ENCODE peak calls at places on chromosomes 4 and X, in six cellular contexts. I, J, W, Y, N and M are unnamed samples.

GRCh38 chr4:119894650-119895208 is 171.9 kb downstream of the MAD2L1 start:
- DNase-seq in J (no peak), Y (no peak), N (no peak), W (no peak), I (no peak), M (no peak)

GRCh38 chr4:98482847-98483806 is 175.3 kb downstream of the TSPAN5 start:
- DNase-seq in I (peak), Y (no peak), J (no peak), N (peak), W (no peak), M (peak)

GRCh38 chr4:145898926-145899531 is 39.6 kb downstream of the ZNF827 start:
- DNase-seq in I (no peak), W (no peak), N (no peak), J (no peak), Y (no peak), M (no peak)

GRCh38 chr4:89773793-89774192 is 63.2 kb downstream of the SNCA start:
- DNase-seq in N (no peak), I (no peak), J (no peak), Y (no peak), W (no peak), M (no peak)

GRCh38 chr4:186134254-186134653 is 29.8 kb downstream of the FAM149A start:
- DNase-seq in N (no peak), Y (no peak), W (no peak), J (no peak), I (no peak), M (no peak)

GRCh38 chrX:97027384-97027922 is 143.7 kb downstream of the RPA4 start:
- DNase-seq in Y (no peak), J (no peak), I (no peak), W (no peak), N (peak), M (no peak)

GRCh38 chrX:63434665-63435064 is 83.5 kb upstream of the SPIN4 start:
- DNase-seq in J (no peak), I (peak), W (peak), Y (peak), N (peak), M (no peak)

GRCh38 chr4:23881052-23881501 is 8.8 kb downstream of the PPARGC1A start:
- DNase-seq in N (no peak), Y (no peak), J (no peak), W (no peak), I (no peak), M (no peak)

GRCh38 chrX:129738466-129739308 is at the start of gene XPNPEP2:
- DNase-seq in N (no peak), J (peak), W (peak), I (no peak), Y (no peak), M (no peak)

GRCh38 chrX:12595746-12596145 is 195.5 kb upstream of the PRPS2 start:
- DNase-seq in W (no peak), Y (no peak), J (no peak), N (no peak), I (no peak), M (no peak)

GRCh38 chr4:27764526-27764837 is 903.8 kb downstream of the STIM2 start:
- DNase-seq in I (no peak), J (no peak), W (no peak), Y (no peak), N (no peak), M (no peak)

GRCh38 chr4:963276-964225 is 9.8 kb downstream of the DGKQ start:
- DNase-seq in I (no peak), J (no peak), Y (no peak), W (peak), N (no peak), M (no peak)

GRCh38 chrX:41889317-41890025 is 33.9 kb downstream of the CASK start:
- DNase-seq in N (peak), Y (no peak), W (no peak), I (peak), J (no peak), M (no peak)

GRCh38 chr4:101044766-101045165 is 302.6 kb downstream of the PPP3CA start:
- DNase-seq in Y (no peak), I (no peak), J (no peak), N (no peak), W (no peak), M (no peak)

GRCh38 chr4:33386761-33387160 is 2666.6 kb downstream of the PCDH7 start:
- DNase-seq in J (no peak), I (no peak), W (no peak), Y (no peak), N (peak), M (no peak)

GRCh38 chr4:951594-952468 is 19.6 kb downstream of the TMEM175 start:
- DNase-seq in N (no peak), Y (no peak), I (no peak), W (no peak), J (peak), M (no peak)

GRCh38 chr4:148557793-148558192 is 115.6 kb upstream of the NR3C2 start:
- DNase-seq in N (no peak), W (peak), I (no peak), J (no peak), Y (no peak), M (no peak)

GRCh38 chr4:54971474-54971950 is 153.9 kb downstream of the KDR start:
- DNase-seq in Y (no peak), W (peak), N (peak), I (peak), J (no peak), M (no peak)

GRCh38 chr4:7358100-7358735 is 76.5 kb downstream of the PSAPL1 start:
- DNase-seq in J (peak), W (no peak), N (peak), Y (no peak), I (peak), M (peak)

GRCh38 chrX:17375361-17375630 is 296 bp downstream of the NHS start:
- DNase-seq in I (no peak), N (no peak), J (peak), W (no peak), Y (no peak), M (no peak)
- H3K27ac ChIP-seq in I (peak), N (peak), J (no peak), W (no peak), Y (no peak), M (peak)

GRCh38 chr4:51906167-51906647 is 63.3 kb downstream of the DCUN1D4 start:
- DNase-seq in N (no peak), I (no peak), Y (no peak), J (no peak), W (no peak), M (no peak)
- H3K27ac ChIP-seq in N (peak), I (no peak), Y (no peak), J (no peak), W (no peak), M (no peak)

GRCh38 chr4:124903995-124904722 is 191.6 kb upstream of the ANKRD50 start:
- DNase-seq in J (peak), W (peak), I (peak), N (peak), Y (peak), M (no peak)
- H3K27ac ChIP-seq in J (peak), W (no peak), I (no peak), N (peak), Y (peak), M (peak)

GRCh38 chr4:158715787-158716186 is 7.4 kb downstream of the PPID start:
- DNase-seq in I (no peak), Y (no peak), N (no peak), W (no peak), J (no peak), M (no peak)
- H3K27ac ChIP-seq in I (no peak), Y (no peak), N (no peak), W (no peak), J (no peak), M (no peak)

GRCh38 chrX:110341189-110342035 is 17.2 kb upstream of the RTL9 start:
- DNase-seq in Y (no peak), J (no peak), I (peak), W (no peak), N (peak), M (peak)
- H3K27ac ChIP-seq in Y (no peak), J (no peak), I (peak), W (no peak), N (peak), M (peak)

GRCh38 chr4:153257151-153257620 is 52.9 kb downstream of the TRIM2 start:
- DNase-seq in I (no peak), J (no peak), W (peak), N (no peak), Y (no peak), M (no peak)
- H3K27ac ChIP-seq in I (no peak), J (no peak), W (peak), N (no peak), Y (no peak), M (no peak)

DNA sequence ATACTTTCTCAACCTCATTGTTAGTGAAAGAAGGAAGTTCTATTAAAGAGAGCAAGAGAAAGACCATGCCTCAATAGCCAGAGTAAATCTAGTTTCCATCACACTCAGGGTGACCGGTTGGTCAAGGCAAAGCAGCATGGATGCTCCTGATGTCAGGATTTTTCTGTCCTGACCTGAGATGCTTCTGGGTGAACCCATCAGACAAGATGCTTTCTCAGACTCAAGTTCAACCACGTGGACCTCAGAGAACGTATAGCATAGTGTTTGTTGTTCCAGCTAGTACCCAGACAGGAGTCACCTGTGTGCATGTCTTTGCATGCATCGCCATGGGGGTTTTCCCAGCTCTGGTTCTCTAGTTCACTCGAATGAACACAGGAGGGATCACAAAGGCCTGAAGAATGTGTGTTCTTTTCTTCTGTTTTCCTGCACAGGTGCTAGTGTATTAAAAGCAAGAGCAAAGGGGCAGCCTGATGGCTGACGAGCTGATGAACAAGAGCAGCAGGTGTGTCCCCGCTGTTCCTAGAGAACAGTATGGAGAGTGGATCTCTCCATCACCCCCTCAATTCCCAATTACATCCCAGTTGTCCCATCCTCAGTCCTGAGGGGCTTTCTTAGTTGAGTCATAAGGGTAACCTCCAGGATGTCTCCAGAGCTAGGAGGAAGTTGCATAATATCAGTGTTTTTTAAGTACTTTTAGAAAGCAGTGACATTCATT is 110.5 kb upstream of the ENPP6 start:
- DNase-seq in I (peak), W (peak), J (no peak), N (no peak), Y (no peak), M (peak)
- H3K27ac ChIP-seq in I (peak), W (no peak), J (no peak), N (no peak), Y (no peak), M (peak)

DNA sequence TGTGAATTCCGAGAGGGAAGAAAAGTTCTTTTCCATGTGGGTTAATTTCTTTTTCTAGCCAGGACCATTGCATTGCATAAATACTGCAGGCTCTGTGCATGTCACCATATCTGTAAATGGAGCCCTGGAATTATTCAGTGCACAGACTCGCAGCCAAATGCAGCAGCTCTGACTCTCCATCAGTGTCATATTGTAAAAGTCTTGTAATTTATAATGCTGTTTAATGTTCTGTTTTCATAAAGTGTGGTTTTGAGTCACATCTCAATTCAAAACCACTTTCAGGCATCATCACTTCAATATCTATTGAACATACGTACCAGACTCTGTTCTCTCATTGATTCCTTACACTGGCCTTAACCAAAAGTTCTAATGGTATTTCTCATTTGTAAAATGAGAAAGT is 193.9 kb upstream of the RPL34 start:
- DNase-seq in Y (no peak), N (no peak), I (no peak), J (no peak), W (no peak), M (no peak)
- H3K27ac ChIP-seq in Y (no peak), N (no peak), I (no peak), J (no peak), W (no peak), M (no peak)